ENCODE peak calls at places on chromosome 6, in four cellular contexts. One of them, this sample, is unnamed.

GRCh38 chr6:133340557-133340956 is 99.4 kb downstream of the EYA4 start:
- DNase-seq in HCT116: no peak
- DNase-seq in endodermal cell: no peak
- DNase-seq in CD8-positive, alpha-beta T cell: no peak
- DNase-seq in this sample: peak; percentile 72

GRCh38 chr6:88047510-88048150 is at the start of gene SPACA1:
- DNase-seq in CD8-positive, alpha-beta T cell: no peak
- DNase-seq in endodermal cell: no peak
- DNase-seq in HCT116: no peak
- DNase-seq in this sample: no peak

GRCh38 chr6:36641543-36641942 is 37.0 kb upstream of the CDKN1A start:
- DNase-seq in CD8-positive, alpha-beta T cell: no peak
- DNase-seq in HCT116: no peak
- DNase-seq in endodermal cell: no peak
- DNase-seq in this sample: no peak

GRCh38 chr6:137488736-137489409 is 5.3 kb downstream of the OLIG3 start:
- DNase-seq in endodermal cell: peak; percentile 84
- DNase-seq in HCT116: no peak
- DNase-seq in CD8-positive, alpha-beta T cell: no peak
- DNase-seq in this sample: no peak

GRCh38 chr6:1995521-1996110 is 249.8 kb downstream of the GMDS start:
- DNase-seq in endodermal cell: no peak
- DNase-seq in HCT116: peak; percentile 0
- DNase-seq in CD8-positive, alpha-beta T cell: no peak
- DNase-seq in this sample: no peak

GRCh38 chr6:147221739-147222138 is 17.5 kb downstream of the STXBP5 start:
- DNase-seq in HCT116: no peak
- DNase-seq in endodermal cell: no peak
- DNase-seq in CD8-positive, alpha-beta T cell: no peak
- DNase-seq in this sample: no peak

GRCh38 chr6:32114853-32115252 is 5.7 kb upstream of the TNXB start:
- DNase-seq in CD8-positive, alpha-beta T cell: no peak
- DNase-seq in endodermal cell: no peak
- DNase-seq in HCT116: no peak
- DNase-seq in this sample: peak; percentile 82

GRCh38 chr6:47743744-47744143 is 38.1 kb upstream of the OPN5 start:
- DNase-seq in CD8-positive, alpha-beta T cell: no peak
- DNase-seq in endodermal cell: no peak
- DNase-seq in HCT116: no peak
- DNase-seq in this sample: no peak

GRCh38 chr6:20092071-20092566 is 120.2 kb downstream of the MBOAT1 start:
- DNase-seq in CD8-positive, alpha-beta T cell: no peak
- DNase-seq in HCT116: peak; percentile 57
- DNase-seq in endodermal cell: no peak
- DNase-seq in this sample: peak; percentile 43

GRCh38 chr6:150482883-150483409 is 114.1 kb downstream of the IYD start:
- DNase-seq in CD8-positive, alpha-beta T cell: no peak
- DNase-seq in HCT116: no peak
- DNase-seq in endodermal cell: no peak
- DNase-seq in this sample: no peak

GRCh38 chr6:14228571-14228970 is 111.0 kb downstream of the CD83 start:
- DNase-seq in HCT116: no peak
- DNase-seq in endodermal cell: no peak
- DNase-seq in CD8-positive, alpha-beta T cell: no peak
- DNase-seq in this sample: no peak

GRCh38 chr6:130697661-130698535 is 129.3 kb upstream of the SMLR1 start:
- DNase-seq in HCT116: peak; percentile 49
- DNase-seq in CD8-positive, alpha-beta T cell: peak; percentile 12
- DNase-seq in endodermal cell: peak; percentile 79
- DNase-seq in this sample: peak; percentile 73

GRCh38 chr6:2970753-2971419 is 481 bp downstream of the SERPINB6 start:
- DNase-seq in HCT116: no peak
- DNase-seq in CD8-positive, alpha-beta T cell: no peak
- DNase-seq in endodermal cell: peak; percentile 81
- DNase-seq in this sample: peak; percentile 30

GRCh38 chr6:17984822-17985660 is 2.4 kb downstream of the KIF13A start:
- DNase-seq in endodermal cell: no peak
- DNase-seq in HCT116: no peak
- DNase-seq in CD8-positive, alpha-beta T cell: no peak
- DNase-seq in this sample: no peak

GRCh38 chr6:32491703-32492102 is 38.4 kb downstream of the HLA-DRB5 start:
- DNase-seq in CD8-positive, alpha-beta T cell: no peak
- DNase-seq in HCT116: no peak
- DNase-seq in endodermal cell: no peak
- DNase-seq in this sample: no peak

GRCh38 chr6:5058254-5058653 is 26.9 kb upstream of the PPP1R3G start:
- DNase-seq in HCT116: no peak
- DNase-seq in endodermal cell: no peak
- DNase-seq in CD8-positive, alpha-beta T cell: no peak
- DNase-seq in this sample: no peak

GRCh38 chr6:160065200-160065599 is 56.4 kb upstream of the SLC22A1 start:
- DNase-seq in HCT116: no peak
- DNase-seq in CD8-positive, alpha-beta T cell: no peak
- DNase-seq in endodermal cell: no peak
- DNase-seq in this sample: no peak
- H3K36me3 ChIP-seq in HCT116: peaks cover 4% of the 10 kb centered on the region
- H3K36me3 ChIP-seq in CD8-positive, alpha-beta T cell: peaks cover 36% of the 10 kb centered on the region
- H3K36me3 ChIP-seq in endodermal cell: peaks cover 85% of the 10 kb centered on the region
- H3K36me3 ChIP-seq in this sample: peaks cover 57% of the 10 kb centered on the region

DNA sequence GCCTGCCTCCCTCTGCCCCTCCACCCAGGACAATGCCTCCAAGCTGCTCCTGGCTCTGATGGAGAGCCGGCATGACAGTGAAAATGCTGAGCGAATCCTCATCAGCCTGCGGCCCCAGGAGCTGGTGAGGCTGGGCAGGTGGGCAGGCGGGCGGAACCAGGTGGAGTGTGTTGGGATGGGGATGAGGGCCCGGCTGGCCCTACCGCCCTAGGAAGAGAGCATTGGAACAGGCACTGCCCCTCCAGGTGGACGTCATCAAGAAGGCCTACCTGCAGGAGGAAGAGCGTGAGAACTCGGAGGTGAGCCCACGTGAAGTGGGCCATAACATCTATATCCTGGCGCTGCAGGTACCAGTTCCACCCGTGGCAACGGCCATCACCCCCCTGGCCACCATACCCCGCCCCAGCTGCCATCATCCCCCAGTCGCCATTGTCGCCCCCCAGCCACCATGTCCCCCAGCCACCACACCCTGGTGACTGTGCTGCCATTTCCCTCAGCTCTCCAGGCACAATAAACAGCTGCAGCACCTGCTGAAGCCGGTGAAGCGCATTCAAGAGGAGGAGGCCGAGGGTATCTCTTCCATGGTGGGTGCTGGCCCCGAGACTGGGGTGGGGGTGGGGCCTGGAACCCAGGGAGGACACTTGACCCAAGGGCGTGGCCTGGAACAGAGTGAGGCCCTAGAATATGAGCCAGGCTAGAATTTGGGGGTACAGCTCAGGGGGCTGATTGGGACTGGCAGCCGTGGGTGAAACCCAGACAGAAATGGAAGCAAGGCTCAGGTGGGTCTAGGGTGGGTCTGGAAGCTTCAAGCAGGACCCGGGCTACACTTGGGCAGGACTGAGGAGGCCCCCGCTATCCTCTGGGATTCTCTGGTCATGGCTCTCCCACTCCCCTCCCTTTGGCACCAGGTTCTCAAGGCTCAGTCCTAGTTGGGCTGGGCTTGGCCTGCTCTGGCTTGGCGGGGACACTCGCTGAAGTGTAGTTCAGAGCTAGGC is 24.2 kb downstream of the UQCC2 start:
- DNase-seq in endodermal cell: no peak
- DNase-seq in HCT116: no peak
- DNase-seq in CD8-positive, alpha-beta T cell: no peak
- DNase-seq in this sample: no peak
- H3K36me3 ChIP-seq in endodermal cell: peaks cover 4% of the 10 kb centered on the region
- H3K36me3 ChIP-seq in HCT116: peaks cover 75% of the 10 kb centered on the region
- H3K36me3 ChIP-seq in CD8-positive, alpha-beta T cell: peaks cover 61% of the 10 kb centered on the region
- H3K36me3 ChIP-seq in this sample: no peaks in the 10 kb centered on the region

DNA sequence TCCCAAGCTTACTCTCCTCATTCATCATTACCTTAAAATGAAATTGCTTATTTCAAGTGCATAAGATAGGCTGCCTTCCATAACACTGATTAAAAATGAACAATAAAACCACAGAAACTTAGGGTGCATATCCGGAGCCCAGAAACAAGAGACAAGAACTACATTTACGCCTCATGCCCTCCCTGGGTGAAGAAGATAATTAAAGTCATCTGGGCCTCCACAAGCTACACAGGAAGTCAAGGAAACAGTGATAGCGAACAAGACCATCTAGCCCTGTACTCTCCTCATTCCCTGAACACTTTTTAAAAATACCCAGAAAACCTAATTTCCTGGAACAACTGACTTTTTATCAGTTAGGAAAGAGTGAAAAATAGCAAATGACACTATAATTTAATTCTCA is 6.3 kb downstream of the SOD2 start:
- DNase-seq in CD8-positive, alpha-beta T cell: no peak
- DNase-seq in endodermal cell: no peak
- DNase-seq in HCT116: no peak
- DNase-seq in this sample: no peak
- H3K36me3 ChIP-seq in CD8-positive, alpha-beta T cell: peaks cover 23% of the 10 kb centered on the region
- H3K36me3 ChIP-seq in endodermal cell: peaks cover 61% of the 10 kb centered on the region
- H3K36me3 ChIP-seq in HCT116: peaks cover 35% of the 10 kb centered on the region
- H3K36me3 ChIP-seq in this sample: peaks cover 24% of the 10 kb centered on the region

DNA sequence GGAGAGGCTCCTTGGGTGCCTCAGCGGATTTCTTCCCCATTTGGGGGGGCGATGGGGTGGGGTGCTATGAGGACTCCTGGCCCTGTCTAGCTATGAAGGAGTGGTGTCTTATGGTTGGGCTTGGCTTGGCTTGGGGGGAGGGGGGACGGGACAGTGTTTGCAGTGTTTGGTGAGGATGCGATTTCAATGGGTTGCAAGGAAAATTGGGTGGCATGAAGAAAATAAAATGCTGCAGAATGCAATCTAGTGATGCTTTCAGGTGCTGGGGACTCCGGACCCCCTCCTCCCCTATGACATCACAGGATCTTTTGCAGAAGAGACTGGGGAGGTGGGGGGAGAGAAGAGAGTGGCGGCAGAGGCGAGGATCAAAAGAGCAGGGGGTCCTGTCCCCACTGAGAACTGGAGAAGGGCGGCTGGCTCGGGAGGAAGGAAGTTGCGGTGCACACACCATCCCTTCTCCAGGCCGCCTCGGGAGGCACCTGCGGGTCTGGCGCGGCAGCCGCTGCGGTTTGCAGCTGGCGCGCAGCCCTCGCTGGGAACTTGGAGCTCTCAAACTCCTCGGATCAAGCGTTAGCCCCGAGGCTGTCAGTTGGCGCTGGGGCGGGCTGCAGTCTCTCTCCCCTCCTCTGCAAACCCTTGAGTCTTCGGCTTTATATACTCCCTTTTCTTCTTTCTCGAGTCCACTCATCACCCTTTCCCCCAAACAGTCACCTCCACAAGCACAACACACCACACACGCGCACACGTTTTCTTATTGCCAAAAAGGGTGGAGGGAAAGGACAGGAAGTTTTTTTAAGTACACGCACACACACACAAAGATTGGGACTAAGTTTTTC is 180.8 kb downstream of the TBXT start:
- DNase-seq in CD8-positive, alpha-beta T cell: no peak
- DNase-seq in endodermal cell: peak; percentile 72
- DNase-seq in HCT116: no peak
- DNase-seq in this sample: no peak
- H3K36me3 ChIP-seq in CD8-positive, alpha-beta T cell: no peaks in the 10 kb centered on the region
- H3K36me3 ChIP-seq in endodermal cell: no peaks in the 10 kb centered on the region
- H3K36me3 ChIP-seq in HCT116: no peaks in the 10 kb centered on the region
- H3K36me3 ChIP-seq in this sample: no peaks in the 10 kb centered on the region

GRCh38 chr6:154428892-154429291 is 72.3 kb upstream of the IPCEF1 start:
- DNase-seq in endodermal cell: no peak
- DNase-seq in HCT116: no peak
- DNase-seq in CD8-positive, alpha-beta T cell: no peak
- DNase-seq in this sample: no peak
- H3K36me3 ChIP-seq in endodermal cell: no peaks in the 10 kb centered on the region
- H3K36me3 ChIP-seq in HCT116: no peaks in the 10 kb centered on the region
- H3K36me3 ChIP-seq in CD8-positive, alpha-beta T cell: no peaks in the 10 kb centered on the region
- H3K36me3 ChIP-seq in this sample: no peaks in the 10 kb centered on the region

DNA sequence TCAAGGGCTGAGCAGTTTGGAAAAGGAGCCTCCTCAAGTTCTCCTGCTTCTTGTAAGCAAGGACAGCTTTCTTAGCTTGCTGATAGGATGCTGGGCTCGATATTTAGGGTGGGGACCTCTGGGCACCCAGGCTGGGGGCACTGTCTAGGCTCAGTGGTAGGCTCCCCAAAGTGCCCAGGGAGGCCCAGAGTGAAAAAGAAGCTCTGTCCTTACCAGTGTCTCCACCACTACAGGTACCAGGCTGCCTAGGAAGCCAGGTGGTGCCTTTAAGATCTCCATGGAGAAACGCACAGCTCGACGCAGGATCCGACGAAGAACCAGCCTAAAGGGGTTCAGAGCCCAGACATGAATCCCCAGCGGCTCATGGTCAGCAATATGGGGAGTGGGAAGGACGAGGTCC is 6.4 kb downstream of the AARS2 start:
- DNase-seq in HCT116: no peak
- DNase-seq in CD8-positive, alpha-beta T cell: no peak
- DNase-seq in endodermal cell: no peak
- DNase-seq in this sample: no peak
- H3K36me3 ChIP-seq in HCT116: peaks cover 72% of the 10 kb centered on the region
- H3K36me3 ChIP-seq in CD8-positive, alpha-beta T cell: peaks cover 46% of the 10 kb centered on the region
- H3K36me3 ChIP-seq in endodermal cell: peaks cover 86% of the 10 kb centered on the region
- H3K36me3 ChIP-seq in this sample: peaks cover 68% of the 10 kb centered on the region

DNA sequence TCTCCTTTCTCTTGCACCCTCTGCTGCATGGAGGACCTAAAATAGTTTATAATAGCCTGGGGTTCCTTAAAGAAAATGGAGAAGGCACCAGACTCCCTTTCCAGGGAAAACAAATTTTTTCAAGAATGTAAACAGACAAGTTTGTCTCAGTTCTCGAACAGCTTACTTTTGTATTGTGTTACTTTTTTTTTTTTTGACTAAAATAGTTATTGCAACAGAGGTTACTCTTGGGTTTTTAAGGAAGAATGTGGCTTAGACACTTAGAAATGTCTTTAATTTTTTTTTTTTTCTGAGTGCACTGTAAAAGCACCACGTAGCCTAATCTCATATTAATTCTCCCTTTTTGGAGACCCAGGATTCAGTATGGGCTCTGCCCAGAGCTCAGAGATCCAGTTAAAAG is 148.7 kb upstream of the CARMIL1 start:
- DNase-seq in endodermal cell: no peak
- DNase-seq in CD8-positive, alpha-beta T cell: no peak
- DNase-seq in HCT116: no peak
- DNase-seq in this sample: no peak
- H3K36me3 ChIP-seq in endodermal cell: no peaks in the 10 kb centered on the region
- H3K36me3 ChIP-seq in CD8-positive, alpha-beta T cell: peaks cover 4% of the 10 kb centered on the region
- H3K36me3 ChIP-seq in HCT116: no peaks in the 10 kb centered on the region
- H3K36me3 ChIP-seq in this sample: no peaks in the 10 kb centered on the region

This sample was measured in brain microvascular endothelial cell.